ENCODE peak calls at places on chromosomes 4 and X, in eight cellular contexts. L is tibial nerve, I is thyroid gland, A is IMR-90, T is transverse colon, N is uterus, H is Peyer's patch, X is stomach. R is an unnamed sample.

GRCh38 chrX:19882066-19882775 is 5.2 kb downstream of the SH3KBP1 start:
- DNase-seq in L (no peak), I (no peak), A (no peak), T (no peak), N (no peak), H (no peak), X (no peak), R (no peak)

GRCh38 chrX:83108278-83108677 is 399.8 kb upstream of the POU3F4 start:
- DNase-seq in L (no peak), I (no peak), A (no peak), T (no peak), N (no peak), H (no peak), X (no peak), R (no peak)

GRCh38 chrX:113726009-113726408 is 857.9 kb upstream of the HTR2C start:
- DNase-seq in L (no peak), I (no peak), A (no peak), T (no peak), N (no peak), H (no peak), X (no peak), R (no peak)

GRCh38 chr4:38055566-38055965 is 95.4 kb downstream of the PTTG2 start:
- DNase-seq in L (no peak), I (no peak), A (no peak), T (no peak), N (no peak), H (no peak), X (no peak), R (no peak)

GRCh38 chr4:48445704-48446103 is 37.4 kb upstream of the SLC10A4 start:
- DNase-seq in L (no peak), I (no peak), A (peak; percentile 12), T (no peak), N (no peak), H (no peak), X (no peak), R (no peak)

GRCh38 chrX:21408324-21408723 is 34.1 kb downstream of the CNKSR2 start:
- DNase-seq in L (no peak), I (no peak), A (no peak), T (no peak), N (no peak), H (no peak), X (no peak), R (no peak)

GRCh38 chr4:76339364-76339763 is 32.8 kb downstream of the STBD1 start:
- DNase-seq in L (no peak), I (no peak), A (peak; percentile 42), T (no peak), N (no peak), H (no peak), X (no peak), R (no peak)

GRCh38 chr4:11805837-11806236 is 377.1 kb upstream of the HS3ST1 start:
- DNase-seq in L (no peak), I (no peak), A (peak; percentile 1), T (no peak), N (no peak), H (no peak), X (no peak), R (no peak)

GRCh38 chr4:82618321-82618720 is 56.5 kb upstream of the TMEM150C start:
- DNase-seq in L (no peak), I (no peak), A (peak; percentile 43), T (no peak), N (no peak), H (no peak), X (no peak), R (no peak)

GRCh38 chr4:94802091-94802490 is 44.3 kb downstream of the BMPR1B start:
- DNase-seq in L (no peak), I (no peak), A (no peak), T (no peak), N (no peak), H (no peak), X (no peak), R (peak; percentile 37)

GRCh38 chrX:151977009-151977408 is 2.5 kb upstream of the GABRE start:
- DNase-seq in L (no peak), I (no peak), A (no peak), T (no peak), N (no peak), H (no peak), X (no peak), R (no peak)

GRCh38 chrX:151773434-151773833 is 38.9 kb downstream of the CNGA2 start:
- DNase-seq in L (no peak), I (no peak), A (no peak), T (no peak), N (no peak), H (no peak), X (no peak), R (no peak)

GRCh38 chrX:154012336-154012991 is 7.2 kb downstream of the IRAK1 start:
- DNase-seq in L (peak; percentile 23), I (no peak), A (no peak), T (no peak), N (no peak), H (no peak), X (no peak), R (no peak)

GRCh38 chrX:154010330-154011087 is 9.2 kb downstream of the IRAK1 start:
- DNase-seq in L (no peak), I (peak; percentile 71), A (no peak), T (no peak), N (no peak), H (no peak), X (no peak), R (no peak)

GRCh38 chrX:154013001-154013421 is 6.7 kb downstream of the IRAK1 start:
- DNase-seq in L (no peak), I (no peak), A (no peak), T (no peak), N (no peak), H (no peak), X (no peak), R (no peak)

GRCh38 chrX:154013614-154014360 is 5.9 kb downstream of the IRAK1 start:
- DNase-seq in L (no peak), I (no peak), A (peak; percentile 10), T (no peak), N (peak; percentile 46), H (no peak), X (peak; percentile 41), R (peak; percentile 65)

GRCh38 chrX:154011376-154012335 is 8.0 kb downstream of the IRAK1 start:
- DNase-seq in L (no peak), I (no peak), A (no peak), T (no peak), N (no peak), H (no peak), X (no peak), R (no peak)
- H3K36me3 ChIP-seq in L (peaks cover 29% of the 10 kb centered on the region), I (no peaks in the 10 kb centered on the region), A (peaks cover 14% of the 10 kb centered on the region), T (no peaks in the 10 kb centered on the region), N (no peaks in the 10 kb centered on the region), H (no peaks in the 10 kb centered on the region), X (peaks cover 20% of the 10 kb centered on the region), R (no peaks in the 10 kb centered on the region)

GRCh38 chrX:49176421-49177326 is 5.0 kb downstream of the PLP2 start:
- DNase-seq in L (no peak), I (no peak), A (no peak), T (no peak), N (no peak), H (no peak), X (no peak), R (no peak)

GRCh38 chrX:49172280-49172780 is 632 bp downstream of the PLP2 start:
- DNase-seq in L (peak; percentile 55), I (peak; percentile 72), A (peak; percentile 20), T (peak; percentile 85), N (peak; percentile 62), H (peak; percentile 84), X (peak; percentile 74), R (peak; percentile 71)

GRCh38 chrX:49175435-49175834 is 3.7 kb downstream of the PLP2 start:
- DNase-seq in L (no peak), I (no peak), A (no peak), T (no peak), N (no peak), H (no peak), X (no peak), R (no peak)

GRCh38 chrX:49175875-49176274 is 4.2 kb downstream of the PLP2 start:
- DNase-seq in L (no peak), I (no peak), A (no peak), T (no peak), N (no peak), H (no peak), X (no peak), R (no peak)

DNA sequence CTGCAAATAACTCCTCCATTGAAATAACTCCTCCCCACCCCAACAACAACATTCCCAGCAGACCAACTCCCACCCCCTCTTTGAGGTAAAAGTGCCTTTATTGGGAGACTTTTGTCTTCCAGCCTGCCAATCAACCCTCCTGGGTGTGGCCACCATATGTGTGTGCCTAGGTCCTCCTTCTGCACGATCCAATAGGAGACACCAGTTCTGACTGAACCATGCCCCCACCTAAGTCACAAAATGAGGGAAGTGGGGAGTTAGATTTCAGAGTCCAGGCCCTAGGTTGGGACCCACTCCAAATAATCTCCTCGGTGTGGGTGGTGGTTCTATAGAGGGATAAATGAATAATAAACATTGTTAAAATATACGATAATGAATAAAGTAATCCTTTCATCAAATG is 3.0 kb downstream of the PLP2 start:
- DNase-seq in L (no peak), I (no peak), A (no peak), T (no peak), N (no peak), H (no peak), X (no peak), R (no peak)
- TF ChIP-seq POLR2A in L (no peak), I (no peak), A (no peak), T (no peak), N (no peak), H (no peak), X (no peak), R (no peak)

DNA sequence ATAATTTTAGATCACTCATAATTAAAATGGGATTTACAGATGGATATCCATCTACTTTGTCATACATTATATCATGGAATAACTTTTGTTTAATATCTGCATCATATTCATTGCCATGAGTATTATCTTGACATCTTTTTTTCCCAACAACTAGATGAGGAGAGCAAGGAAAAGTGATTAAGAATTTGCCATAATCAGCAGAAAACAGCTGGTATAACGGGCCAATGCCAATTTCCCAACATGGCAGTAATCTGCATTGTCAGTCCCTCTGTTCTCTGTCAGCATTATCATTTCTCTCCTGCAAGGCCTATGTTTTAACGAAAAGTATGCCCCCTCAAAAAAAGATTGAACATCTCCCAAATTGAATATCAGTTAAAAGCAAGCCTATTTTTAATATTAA is 314.0 kb downstream of the FRMPD4 start:
- DNase-seq in L (no peak), I (no peak), A (no peak), T (no peak), N (no peak), H (no peak), X (no peak), R (no peak)
- H3K36me3 ChIP-seq in L (no peaks in the 10 kb centered on the region), I (no peaks in the 10 kb centered on the region), A (no peaks in the 10 kb centered on the region), T (no peaks in the 10 kb centered on the region), N (no peaks in the 10 kb centered on the region), H (no peaks in the 10 kb centered on the region), X (no peaks in the 10 kb centered on the region), R (no peaks in the 10 kb centered on the region)

DNA sequence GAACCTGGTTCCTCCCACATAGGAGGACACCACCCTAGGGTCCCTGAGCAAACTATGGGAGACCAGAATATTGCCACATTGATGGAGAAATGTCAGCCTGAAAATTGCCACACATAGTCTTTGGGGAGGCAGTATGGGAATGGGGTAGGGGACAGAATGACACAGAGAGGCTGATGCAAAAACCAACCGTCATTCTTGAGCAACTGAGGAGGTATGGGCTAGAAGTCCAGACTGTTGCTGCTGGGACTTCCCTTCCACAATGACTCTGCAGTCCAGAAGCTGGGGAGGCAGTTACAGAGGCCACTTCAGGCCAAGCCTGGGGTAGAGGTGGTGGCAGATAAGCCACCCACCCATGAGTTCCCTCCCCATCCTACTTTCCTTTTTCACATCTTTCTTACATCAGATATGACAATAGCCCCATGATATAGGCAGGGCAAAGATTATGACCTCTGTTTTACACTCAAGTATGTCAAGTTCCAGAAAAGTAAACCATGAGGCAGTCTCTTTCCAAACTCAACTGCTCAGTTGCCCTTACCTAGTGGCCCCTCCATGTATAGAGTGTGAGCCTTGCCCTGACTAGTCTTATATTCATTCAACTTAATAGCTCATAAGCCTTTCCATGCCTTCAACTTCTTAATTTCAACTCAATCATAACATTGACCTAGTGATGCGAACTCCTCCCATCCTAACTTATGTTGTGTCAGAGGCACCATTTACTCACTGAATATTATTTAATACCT is 41.7 kb downstream of the VSIG4 start:
- DNase-seq in L (no peak), I (no peak), A (no peak), T (no peak), N (no peak), H (no peak), X (no peak), R (no peak)
- TF ChIP-seq POLR2A in L (no peak), I (no peak), A (no peak), T (no peak), N (no peak), H (no peak), X (no peak), R (no peak)

R was measured in heart left ventricle.